ENCODE peak calls at places on chromosomes 7 and 10, in nine cellular contexts. One of them, this sample, is unnamed.

GRCh38 chr7:38825721-38826440 is 83.1 kb downstream of the VPS41 start:
- DNase-seq in SK-N-SH: no peak
- DNase-seq in MM.1S: no peak
- DNase-seq in neural progenitor cell: no peak
- DNase-seq in HCT116: no peak
- DNase-seq in GM23338: no peak
- DNase-seq in hepatocyte: no peak
- DNase-seq in GM23248: peak; percentile 46
- DNase-seq in PC-3: no peak
- DNase-seq in this sample: no peak

GRCh38 chr10:102729090-102730026 is 14.4 kb upstream of the WBP1L start:
- DNase-seq in PC-3: peak; percentile 70
- DNase-seq in GM23338: peak; percentile 93
- DNase-seq in hepatocyte: peak; percentile 91
- DNase-seq in SK-N-SH: peak; percentile 87
- DNase-seq in GM23248: peak; percentile 90
- DNase-seq in neural progenitor cell: peak; percentile 89
- DNase-seq in HCT116: peak; percentile 49
- DNase-seq in MM.1S: peak; percentile 59
- DNase-seq in this sample: no peak

GRCh38 chr7:128115326-128115820 is 84.1 kb upstream of the LRRC4 start:
- DNase-seq in hepatocyte: no peak
- DNase-seq in GM23248: peak; percentile 50
- DNase-seq in HCT116: no peak
- DNase-seq in neural progenitor cell: no peak
- DNase-seq in SK-N-SH: no peak
- DNase-seq in MM.1S: no peak
- DNase-seq in GM23338: no peak
- DNase-seq in PC-3: peak; percentile 58
- DNase-seq in this sample: no peak

GRCh38 chr7:99459087-99459486 is 6.9 kb downstream of the ATP5MF start:
- DNase-seq in hepatocyte: no peak
- DNase-seq in GM23248: peak; percentile 57
- DNase-seq in MM.1S: peak; percentile 53
- DNase-seq in neural progenitor cell: peak; percentile 32
- DNase-seq in HCT116: no peak
- DNase-seq in GM23338: peak; percentile 82
- DNase-seq in PC-3: peak; percentile 43
- DNase-seq in SK-N-SH: no peak
- DNase-seq in this sample: peak; percentile 40

GRCh38 chr10:71761541-71762113 is 11.7 kb downstream of the VSIR start:
- DNase-seq in GM23248: no peak
- DNase-seq in hepatocyte: no peak
- DNase-seq in SK-N-SH: no peak
- DNase-seq in PC-3: no peak
- DNase-seq in HCT116: no peak
- DNase-seq in GM23338: peak; percentile 54
- DNase-seq in MM.1S: no peak
- DNase-seq in neural progenitor cell: no peak
- DNase-seq in this sample: no peak

GRCh38 chr10:80414126-80414898 is 6.0 kb downstream of the PRXL2A start:
- DNase-seq in SK-N-SH: peak; percentile 36
- DNase-seq in GM23248: no peak
- DNase-seq in HCT116: no peak
- DNase-seq in MM.1S: no peak
- DNase-seq in GM23338: no peak
- DNase-seq in neural progenitor cell: no peak
- DNase-seq in PC-3: no peak
- DNase-seq in hepatocyte: no peak
- DNase-seq in this sample: no peak

GRCh38 chr10:128147669-128148068 is 21.4 kb upstream of the MKI67 start:
- DNase-seq in GM23248: peak; percentile 90
- DNase-seq in PC-3: peak; percentile 4
- DNase-seq in SK-N-SH: no peak
- DNase-seq in neural progenitor cell: no peak
- DNase-seq in GM23338: no peak
- DNase-seq in hepatocyte: no peak
- DNase-seq in HCT116: no peak
- DNase-seq in MM.1S: no peak
- DNase-seq in this sample: no peak

GRCh38 chr10:97762816-97763215 is 9.0 kb downstream of the SFRP5 start:
- DNase-seq in HCT116: no peak
- DNase-seq in hepatocyte: no peak
- DNase-seq in GM23338: peak; percentile 82
- DNase-seq in SK-N-SH: no peak
- DNase-seq in GM23248: no peak
- DNase-seq in PC-3: no peak
- DNase-seq in MM.1S: no peak
- DNase-seq in neural progenitor cell: peak; percentile 84
- DNase-seq in this sample: no peak

GRCh38 chr10:104417629-104418292 is 64.1 kb downstream of the CFAP58 start:
- DNase-seq in SK-N-SH: no peak
- DNase-seq in neural progenitor cell: no peak
- DNase-seq in hepatocyte: no peak
- DNase-seq in MM.1S: no peak
- DNase-seq in GM23338: no peak
- DNase-seq in HCT116: no peak
- DNase-seq in PC-3: no peak
- DNase-seq in GM23248: no peak
- DNase-seq in this sample: no peak

GRCh38 chr7:43164757-43165156 is 52.3 kb downstream of the HECW1 start:
- DNase-seq in PC-3: peak; percentile 91
- DNase-seq in SK-N-SH: no peak
- DNase-seq in neural progenitor cell: no peak
- DNase-seq in hepatocyte: peak; percentile 23
- DNase-seq in HCT116: peak; percentile 39
- DNase-seq in GM23338: no peak
- DNase-seq in GM23248: peak; percentile 98
- DNase-seq in MM.1S: no peak
- DNase-seq in this sample: no peak

GRCh38 chr7:91064938-91065337 is 199.3 kb upstream of the FZD1 start:
- DNase-seq in HCT116: no peak
- DNase-seq in GM23248: peak; percentile 73
- DNase-seq in neural progenitor cell: no peak
- DNase-seq in SK-N-SH: no peak
- DNase-seq in MM.1S: no peak
- DNase-seq in hepatocyte: no peak
- DNase-seq in PC-3: no peak
- DNase-seq in GM23338: no peak
- DNase-seq in this sample: no peak

GRCh38 chr7:91066627-91067026 is 197.6 kb upstream of the FZD1 start:
- DNase-seq in hepatocyte: no peak
- DNase-seq in PC-3: no peak
- DNase-seq in HCT116: no peak
- DNase-seq in SK-N-SH: no peak
- DNase-seq in neural progenitor cell: peak; percentile 17
- DNase-seq in GM23338: peak; percentile 62
- DNase-seq in GM23248: no peak
- DNase-seq in MM.1S: no peak
- DNase-seq in this sample: no peak

GRCh38 chr7:91068136-91068795 is 196.0 kb upstream of the FZD1 start:
- DNase-seq in MM.1S: no peak
- DNase-seq in neural progenitor cell: no peak
- DNase-seq in SK-N-SH: no peak
- DNase-seq in hepatocyte: no peak
- DNase-seq in PC-3: peak; percentile 14
- DNase-seq in GM23338: no peak
- DNase-seq in GM23248: peak; percentile 43
- DNase-seq in HCT116: no peak
- DNase-seq in this sample: no peak

GRCh38 chr7:91069146-91069545 is 195.1 kb upstream of the FZD1 start:
- DNase-seq in GM23338: no peak
- DNase-seq in MM.1S: no peak
- DNase-seq in SK-N-SH: no peak
- DNase-seq in hepatocyte: no peak
- DNase-seq in PC-3: no peak
- DNase-seq in GM23248: no peak
- DNase-seq in HCT116: no peak
- DNase-seq in neural progenitor cell: no peak
- DNase-seq in this sample: no peak

GRCh38 chr7:91067266-91067665 is 197.0 kb upstream of the FZD1 start:
- DNase-seq in SK-N-SH: peak; percentile 50
- DNase-seq in hepatocyte: no peak
- DNase-seq in HCT116: no peak
- DNase-seq in GM23248: no peak
- DNase-seq in neural progenitor cell: no peak
- DNase-seq in MM.1S: no peak
- DNase-seq in GM23338: no peak
- DNase-seq in PC-3: no peak
- DNase-seq in this sample: no peak
- H2AFZ ChIP-seq in SK-N-SH: no peak overlapping the region
- H2AFZ ChIP-seq in hepatocyte: no peak overlapping the region
- H2AFZ ChIP-seq in HCT116: no peak overlapping the region
- H2AFZ ChIP-seq in GM23248: no peak overlapping the region
- H2AFZ ChIP-seq in neural progenitor cell: no peak overlapping the region
- H2AFZ ChIP-seq in MM.1S: no peak overlapping the region
- H2AFZ ChIP-seq in GM23338: no peak overlapping the region
- H2AFZ ChIP-seq in PC-3: no peak overlapping the region
- H2AFZ ChIP-seq in this sample: no peak overlapping the region

GRCh38 chr7:105677803-105678583 is 96.7 kb upstream of the EFCAB10 start:
- DNase-seq in GM23338: no peak
- DNase-seq in GM23248: peak; percentile 6
- DNase-seq in PC-3: no peak
- DNase-seq in neural progenitor cell: no peak
- DNase-seq in HCT116: no peak
- DNase-seq in hepatocyte: no peak
- DNase-seq in SK-N-SH: no peak
- DNase-seq in MM.1S: no peak
- DNase-seq in this sample: peak; percentile 32
- TF ChIP-seq EZH2phosphoT487 in GM23338: no peak
- TF ChIP-seq EZH2phosphoT487 in GM23248: no peak
- TF ChIP-seq EZH2phosphoT487 in PC-3: no peak
- TF ChIP-seq EZH2phosphoT487 in neural progenitor cell: no peak
- TF ChIP-seq EZH2phosphoT487 in HCT116: no peak
- TF ChIP-seq EZH2phosphoT487 in hepatocyte: no peak
- TF ChIP-seq EZH2phosphoT487 in SK-N-SH: no peak
- TF ChIP-seq EZH2phosphoT487 in MM.1S: no peak
- TF ChIP-seq EZH2phosphoT487 in this sample: no peak

GRCh38 chr10:95500649-95501048 is 60.5 kb downstream of the SORBS1 start:
- DNase-seq in SK-N-SH: no peak
- DNase-seq in PC-3: no peak
- DNase-seq in hepatocyte: no peak
- DNase-seq in MM.1S: no peak
- DNase-seq in HCT116: no peak
- DNase-seq in GM23338: no peak
- DNase-seq in neural progenitor cell: no peak
- DNase-seq in GM23248: no peak
- DNase-seq in this sample: no peak

GRCh38 chr10:95502377-95502776 is 58.8 kb downstream of the SORBS1 start:
- DNase-seq in hepatocyte: no peak
- DNase-seq in GM23248: no peak
- DNase-seq in neural progenitor cell: no peak
- DNase-seq in MM.1S: no peak
- DNase-seq in SK-N-SH: no peak
- DNase-seq in GM23338: no peak
- DNase-seq in HCT116: no peak
- DNase-seq in PC-3: no peak
- DNase-seq in this sample: no peak

GRCh38 chr10:95503012-95503411 is 58.2 kb downstream of the SORBS1 start:
- DNase-seq in SK-N-SH: no peak
- DNase-seq in GM23338: no peak
- DNase-seq in neural progenitor cell: no peak
- DNase-seq in PC-3: no peak
- DNase-seq in HCT116: no peak
- DNase-seq in MM.1S: no peak
- DNase-seq in GM23248: peak; percentile 58
- DNase-seq in hepatocyte: peak; percentile 41
- DNase-seq in this sample: no peak

GRCh38 chr10:95500097-95500496 is 61.1 kb downstream of the SORBS1 start:
- DNase-seq in GM23248: no peak
- DNase-seq in HCT116: no peak
- DNase-seq in MM.1S: no peak
- DNase-seq in PC-3: no peak
- DNase-seq in neural progenitor cell: no peak
- DNase-seq in hepatocyte: no peak
- DNase-seq in SK-N-SH: no peak
- DNase-seq in GM23338: peak; percentile 36
- DNase-seq in this sample: no peak

GRCh38 chr10:95501203-95502094 is 59.7 kb downstream of the SORBS1 start:
- DNase-seq in SK-N-SH: no peak
- DNase-seq in MM.1S: no peak
- DNase-seq in PC-3: no peak
- DNase-seq in HCT116: no peak
- DNase-seq in GM23248: no peak
- DNase-seq in neural progenitor cell: no peak
- DNase-seq in GM23338: no peak
- DNase-seq in hepatocyte: no peak
- DNase-seq in this sample: no peak
- H2AFZ ChIP-seq in SK-N-SH: no peak overlapping the region
- H2AFZ ChIP-seq in MM.1S: no peak overlapping the region
- H2AFZ ChIP-seq in PC-3: no peak overlapping the region
- H2AFZ ChIP-seq in HCT116: no peak overlapping the region
- H2AFZ ChIP-seq in GM23248: no peak overlapping the region
- H2AFZ ChIP-seq in neural progenitor cell: no peak overlapping the region
- H2AFZ ChIP-seq in GM23338: no peak overlapping the region
- H2AFZ ChIP-seq in hepatocyte: no peak overlapping the region
- H2AFZ ChIP-seq in this sample: no peak overlapping the region

GRCh38 chr10:93299606-93300353 is 182.4 kb downstream of the MYOF start:
- DNase-seq in GM23338: peak; percentile 38
- DNase-seq in neural progenitor cell: peak; percentile 9
- DNase-seq in hepatocyte: no peak
- DNase-seq in MM.1S: no peak
- DNase-seq in SK-N-SH: no peak
- DNase-seq in HCT116: no peak
- DNase-seq in PC-3: no peak
- DNase-seq in GM23248: no peak
- DNase-seq in this sample: no peak

GRCh38 chr10:93309062-93309461 is 173.1 kb downstream of the MYOF start:
- DNase-seq in SK-N-SH: peak; percentile 54
- DNase-seq in GM23248: peak; percentile 56
- DNase-seq in GM23338: no peak
- DNase-seq in MM.1S: no peak
- DNase-seq in PC-3: no peak
- DNase-seq in neural progenitor cell: no peak
- DNase-seq in hepatocyte: no peak
- DNase-seq in HCT116: no peak
- DNase-seq in this sample: no peak

GRCh38 chr10:93300981-93301380 is 181.2 kb downstream of the MYOF start:
- DNase-seq in neural progenitor cell: no peak
- DNase-seq in hepatocyte: no peak
- DNase-seq in GM23248: no peak
- DNase-seq in SK-N-SH: no peak
- DNase-seq in HCT116: no peak
- DNase-seq in PC-3: no peak
- DNase-seq in GM23338: no peak
- DNase-seq in MM.1S: no peak
- DNase-seq in this sample: no peak

GRCh38 chr10:93300518-93300917 is 181.6 kb downstream of the MYOF start:
- DNase-seq in neural progenitor cell: no peak
- DNase-seq in hepatocyte: no peak
- DNase-seq in SK-N-SH: no peak
- DNase-seq in GM23338: no peak
- DNase-seq in HCT116: no peak
- DNase-seq in PC-3: no peak
- DNase-seq in MM.1S: no peak
- DNase-seq in GM23248: no peak
- DNase-seq in this sample: no peak

DNA sequence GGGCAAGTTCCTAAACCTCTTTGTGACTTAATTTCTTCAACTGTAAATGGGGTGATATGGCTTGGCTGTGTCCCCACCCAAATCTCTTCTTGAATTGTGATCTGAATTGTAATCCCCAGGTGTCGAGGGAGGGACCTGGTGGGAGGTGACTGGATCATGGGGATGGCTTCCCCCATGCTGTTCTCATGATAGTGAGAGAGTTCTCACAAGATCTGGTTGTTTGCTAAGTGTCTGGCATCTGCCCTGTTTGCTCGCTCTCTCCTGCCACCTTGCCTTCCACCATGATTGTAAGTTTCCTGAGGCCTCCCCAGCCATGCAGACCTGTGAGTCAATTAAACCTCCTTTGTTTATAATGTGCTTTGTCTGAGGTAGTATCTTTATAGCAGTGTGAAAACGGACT is 177.0 kb downstream of the MYOF start:
- DNase-seq in GM23248: no peak
- DNase-seq in GM23338: no peak
- DNase-seq in MM.1S: no peak
- DNase-seq in SK-N-SH: no peak
- DNase-seq in hepatocyte: no peak
- DNase-seq in neural progenitor cell: no peak
- DNase-seq in PC-3: no peak
- DNase-seq in HCT116: no peak
- DNase-seq in this sample: no peak
- TF ChIP-seq EZH2phosphoT487 in GM23248: no peak
- TF ChIP-seq EZH2phosphoT487 in GM23338: no peak
- TF ChIP-seq EZH2phosphoT487 in MM.1S: no peak
- TF ChIP-seq EZH2phosphoT487 in SK-N-SH: no peak
- TF ChIP-seq EZH2phosphoT487 in hepatocyte: no peak
- TF ChIP-seq EZH2phosphoT487 in neural progenitor cell: no peak
- TF ChIP-seq EZH2phosphoT487 in PC-3: no peak
- TF ChIP-seq EZH2phosphoT487 in HCT116: no peak
- TF ChIP-seq EZH2phosphoT487 in this sample: no peak

This sample was measured in OCI-LY7.